ENCODE peak calls at places on chromosome 3, in nine cellular contexts. O, R, U, I, C, M, V, G and F are unnamed samples.

GRCh38 chr3:115381573-115381912 is 234.5 kb upstream of the ZBTB20 start:
- DNase-seq in O (no peak), R (no peak), U (no peak), I (no peak), C (no peak), M (no peak), V (no peak), G (no peak), F (peak)

GRCh38 chr3:113035387-113035982 is 44.7 kb downstream of the GTPBP8 start:
- DNase-seq in O (no peak), R (peak), U (peak), I (peak), C (peak), M (peak), V (no peak), G (peak), F (peak)

GRCh38 chr3:122105626-122106025 is 50.5 kb downstream of the CD86 start:
- DNase-seq in O (no peak), R (no peak), U (no peak), I (peak), C (peak), M (no peak), V (no peak), G (no peak), F (no peak)

GRCh38 chr3:125398952-125399351 is 23.8 kb upstream of the ZNF148 start:
- DNase-seq in O (no peak), R (peak), U (no peak), I (no peak), C (no peak), M (no peak), V (no peak), G (no peak), F (no peak)

GRCh38 chr3:101377796-101378195 is 57.4 kb upstream of the IMPG2 start:
- DNase-seq in O (no peak), R (no peak), U (no peak), I (peak), C (no peak), M (no peak), V (no peak), G (no peak), F (no peak)

GRCh38 chr3:10471337-10471721 is 34.1 kb downstream of the ATP2B2 start:
- DNase-seq in O (no peak), R (peak), U (no peak), I (peak), C (peak), M (no peak), V (no peak), G (no peak), F (no peak)

GRCh38 chr3:186493507-186493906 is 50.7 kb downstream of the CRYGS start:
- DNase-seq in O (no peak), R (no peak), U (no peak), I (peak), C (no peak), M (no peak), V (no peak), G (no peak), F (no peak)

GRCh38 chr3:14216257-14217048 is 37.8 kb downstream of the LSM3 start:
- DNase-seq in O (peak), R (peak), U (no peak), I (peak), C (no peak), M (no peak), V (no peak), G (peak), F (peak)

GRCh38 chr3:192409203-192409837 is 318.0 kb downstream of the FGF12 start:
- DNase-seq in O (no peak), R (peak), U (peak), I (peak), C (no peak), M (peak), V (no peak), G (peak), F (no peak)